ENCODE peak calls at places on chromosomes 4 and X, in eight cellular contexts. D is stomach, W is tibial nerve, P is uterus, N is heart left ventricle, M is body of pancreas, H is right lobe of liver, G is spleen. B is an unnamed sample.

GRCh38 chrX:119971184-119971583 is 27.6 kb upstream of the NKAP start:
- DNase-seq in D (no peak), W (no peak), P (no peak), N (no peak), M (no peak), H (no peak), G (no peak), B (no peak)

GRCh38 chrX:44946771-44947170 is 73.8 kb downstream of the KDM6A start:
- DNase-seq in D (no peak), W (no peak), P (no peak), N (no peak), M (no peak), H (no peak), G (no peak), B (no peak)

GRCh38 chrX:7522860-7523259 is 320.1 kb upstream of the VCX start:
- DNase-seq in D (no peak), W (no peak), P (no peak), N (no peak), M (no peak), H (no peak), G (no peak), B (no peak)

GRCh38 chr4:35559559-35560365 is 684.6 kb downstream of the ARAP2 start:
- DNase-seq in D (no peak), W (no peak), P (no peak), N (no peak), M (no peak), H (no peak), G (no peak), B (no peak)

GRCh38 chr4:147733614-147734344 is 1.9 kb downstream of the ARHGAP10 start:
- DNase-seq in D (no peak), W (no peak), P (no peak), N (peak; percentile 45), M (no peak), H (no peak), G (no peak), B (no peak)

GRCh38 chrX:34893741-34894140 is 48.9 kb upstream of the FAM47B start:
- DNase-seq in D (no peak), W (no peak), P (no peak), N (no peak), M (no peak), H (no peak), G (no peak), B (no peak)

GRCh38 chrX:10749113-10749512 is 128.7 kb upstream of the MID1 start:
- DNase-seq in D (no peak), W (no peak), P (no peak), N (no peak), M (no peak), H (no peak), G (no peak), B (no peak)

GRCh38 chr4:158729716-158730559 is 6.7 kb upstream of the PPID start:
- DNase-seq in D (peak; percentile 68), W (peak; percentile 46), P (peak; percentile 50), N (peak; percentile 67), M (peak; percentile 68), H (peak; percentile 45), G (no peak), B (no peak)

GRCh38 chrX:52262195-52262546 is 77.5 kb downstream of the MAGED4 start:
- DNase-seq in D (no peak), W (no peak), P (no peak), N (no peak), M (no peak), H (no peak), G (no peak), B (no peak)

GRCh38 chr4:129218355-129218754 is 122.4 kb downstream of the C4orf33 start:
- DNase-seq in D (no peak), W (no peak), P (no peak), N (no peak), M (no peak), H (no peak), G (no peak), B (no peak)

GRCh38 chr4:96913437-96914075 is 1073.7 kb downstream of the PDHA2 start:
- DNase-seq in D (no peak), W (no peak), P (no peak), N (no peak), M (no peak), H (no peak), G (no peak), B (no peak)

GRCh38 chrX:39456894-39457600 is 640.7 kb downstream of the BCOR start:
- DNase-seq in D (no peak), W (no peak), P (no peak), N (no peak), M (no peak), H (no peak), G (no peak), B (no peak)

GRCh38 chr4:11495818-11496217 is 67.1 kb upstream of the HS3ST1 start:
- DNase-seq in D (no peak), W (no peak), P (no peak), N (no peak), M (no peak), H (no peak), G (no peak), B (no peak)

GRCh38 chr4:85475631-85476233 is 782 bp downstream of the ARHGAP24 start:
- DNase-seq in D (no peak), W (no peak), P (no peak), N (no peak), M (peak; percentile 42), H (no peak), G (no peak), B (no peak)

GRCh38 chrX:103585421-103586313 is at the start of gene TCEAL4:
- DNase-seq in D (peak; percentile 63), W (peak; percentile 45), P (peak; percentile 72), N (peak; percentile 65), M (peak; percentile 59), H (peak; percentile 71), G (peak; percentile 85), B (no peak)

GRCh38 chr4:153326513-153326912 is 18.0 kb upstream of the MND1 start:
- DNase-seq in D (peak; percentile 52), W (no peak), P (no peak), N (no peak), M (no peak), H (peak; percentile 31), G (no peak), B (no peak)

GRCh38 chrX:115892056-115892708 is 278.4 kb upstream of the AGTR2 start:
- DNase-seq in D (no peak), W (no peak), P (no peak), N (no peak), M (no peak), H (peak; percentile 27), G (no peak), B (no peak)

DNA sequence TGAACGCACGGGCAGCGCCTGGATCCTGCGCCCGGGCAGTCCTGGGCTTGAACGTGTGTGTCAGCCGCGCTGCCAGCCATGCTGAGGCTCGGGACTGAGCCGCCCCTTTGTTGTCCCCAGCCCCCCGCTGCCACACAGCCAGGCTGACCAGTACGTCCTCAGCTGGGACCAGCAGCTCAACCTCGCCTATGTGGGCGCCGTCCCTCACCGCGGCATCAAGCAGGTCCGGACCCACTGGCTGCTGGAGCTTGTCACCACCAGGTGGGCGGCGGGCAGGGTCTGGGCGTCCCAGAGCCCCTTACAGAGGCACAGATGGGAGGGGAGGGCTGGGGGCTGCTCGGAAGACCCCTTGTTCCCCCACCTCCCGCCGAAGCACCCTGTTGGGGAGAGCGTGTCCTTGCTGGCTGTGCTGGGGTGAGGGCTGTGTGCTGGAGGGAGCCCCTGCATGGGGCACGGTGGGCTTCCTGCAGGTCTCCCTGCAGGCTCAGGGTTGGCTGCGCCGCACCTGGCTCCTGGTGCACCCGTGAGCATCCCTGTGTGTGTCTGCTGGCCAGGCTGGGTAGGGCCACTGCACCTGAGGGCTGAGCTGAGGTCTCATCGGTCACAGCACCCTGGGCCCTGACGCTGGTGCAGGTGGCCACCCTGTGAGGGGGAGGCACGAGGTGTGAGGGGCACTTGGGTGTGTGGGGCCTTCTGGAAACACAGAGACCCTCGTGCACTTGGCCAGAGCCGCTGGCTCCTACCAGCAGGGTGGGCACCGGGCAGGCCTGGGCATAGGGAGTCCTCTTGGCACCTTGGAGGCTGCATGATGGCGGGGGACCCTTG is 1.1 kb downstream of the IDUA start:
- DNase-seq in D (no peak), W (no peak), P (no peak), N (peak; percentile 33), M (no peak), H (no peak), G (no peak), B (no peak)
- H3K27ac ChIP-seq in D (peak overlapping the region; percentile 73), W (peak overlapping the region; percentile 18), P (peak overlapping the region; percentile 71), N (no peak overlapping the region), M (peak overlapping the region; percentile 71), H (peak overlapping the region; percentile 81), G (peak overlapping the region; percentile 90), B (peak overlapping the region; percentile 47)

GRCh38 chr4:113433116-113433515 is 328.4 kb downstream of the CAMK2D start:
- DNase-seq in D (no peak), W (no peak), P (no peak), N (no peak), M (no peak), H (no peak), G (no peak), B (no peak)
- H3K4me1 ChIP-seq in D (peaks cover 6% of the 10 kb centered on the region), W (peaks cover 17% of the 10 kb centered on the region), P (peaks cover 5% of the 10 kb centered on the region), N (no peaks in the 10 kb centered on the region), M (no peaks in the 10 kb centered on the region), H (peaks cover 3% of the 10 kb centered on the region), G (peaks cover 6% of the 10 kb centered on the region), B (peaks cover 40% of the 10 kb centered on the region)

DNA sequence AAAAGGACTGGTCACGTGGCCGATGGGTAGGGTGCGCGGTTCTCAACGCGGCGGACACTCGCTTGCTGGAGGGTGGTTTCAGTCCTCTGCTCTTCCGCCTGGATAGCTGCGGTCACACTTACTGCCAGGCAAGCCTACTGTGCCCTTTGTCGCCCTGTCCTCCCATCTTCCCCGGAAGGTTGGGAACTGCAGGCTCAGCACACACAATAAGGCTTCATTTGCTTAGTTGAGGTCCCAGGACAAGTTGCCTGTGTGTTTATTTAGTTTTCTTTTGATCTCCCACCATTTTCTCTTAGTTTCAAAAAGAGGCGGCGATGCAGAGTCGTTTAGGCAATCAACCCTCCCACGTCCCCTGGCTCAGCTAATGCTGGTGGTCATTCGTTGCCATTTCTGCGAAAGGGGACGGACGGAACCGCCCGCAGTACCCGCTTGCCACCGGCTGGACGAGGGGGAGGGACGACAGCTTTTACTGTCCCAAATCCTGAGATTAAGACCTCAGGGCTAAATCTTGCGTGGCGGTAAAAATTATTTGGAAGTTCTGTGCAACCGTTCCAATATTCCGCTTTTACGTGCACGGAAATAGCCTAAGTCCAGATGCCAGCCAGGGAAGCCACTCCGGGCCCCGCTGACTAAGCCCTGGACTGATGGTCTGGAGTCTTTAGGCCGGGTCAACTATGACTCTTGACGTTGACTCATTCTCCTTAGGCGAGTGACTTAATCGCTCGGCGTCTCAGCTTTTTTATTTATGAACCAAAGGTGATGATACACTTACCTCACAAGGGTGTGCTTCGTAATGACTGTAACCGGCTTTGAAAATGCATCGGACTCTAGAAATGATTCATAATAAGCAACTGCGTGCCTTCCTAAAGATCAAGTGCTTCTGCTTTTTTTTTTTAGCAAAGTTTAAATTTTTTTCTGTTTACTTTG is 671 bp upstream of the EIF4E start:
- DNase-seq in D (peak; percentile 71), W (no peak), P (peak; percentile 64), N (peak; percentile 79), M (peak; percentile 61), H (peak; percentile 65), G (peak; percentile 90), B (no peak)
- TF ChIP-seq POLR2A in D (no peak), W (no peak), P (peak; percentile 21), N (no peak), M (peak; percentile 86), H (peak; percentile 61), G (peak; percentile 45), B (peak; percentile 23)

DNA sequence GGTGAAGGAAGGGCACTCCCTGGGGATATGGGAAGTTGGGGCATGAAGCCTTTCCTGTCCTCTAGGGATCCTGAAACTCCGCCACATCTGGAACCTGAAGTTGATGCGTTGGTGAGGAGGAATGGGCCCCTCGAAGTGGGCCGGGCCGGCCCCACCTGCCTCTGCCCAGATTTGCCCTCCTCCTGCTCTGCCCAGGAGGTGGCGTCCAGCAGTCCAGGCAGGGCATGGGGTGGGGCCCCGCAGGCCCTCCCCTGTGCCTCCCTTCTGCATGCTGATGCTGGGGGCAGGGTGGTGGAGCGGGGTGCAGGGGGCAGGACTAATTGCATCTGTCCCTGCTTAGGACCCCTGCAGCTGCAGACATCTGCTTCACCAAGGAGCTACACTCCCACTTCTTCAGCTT is 1.8 kb downstream of the TAFAZZIN start:
- DNase-seq in D (no peak), W (no peak), P (no peak), N (no peak), M (no peak), H (no peak), G (no peak), B (no peak)
- H3K27ac ChIP-seq in D (peak overlapping the region; percentile 96), W (no peak overlapping the region), P (peak overlapping the region; percentile 93), N (peak overlapping the region; percentile 99), M (no peak overlapping the region), H (no peak overlapping the region), G (peak overlapping the region; percentile 98), B (no peak overlapping the region)

B was measured in vagina.